ENCODE peak calls at places on chromosomes 3 and 15, in four cellular contexts. S is CD8-positive, alpha-beta T cell; X is keratinocyte; H is heart left ventricle. J is an unnamed sample.

GRCh38 chr15:77023576-77024272 is 28.8 kb downstream of the PSTPIP1 start:
- DNase-seq in X (no peak), H (peak), S (no peak), J (no peak)

GRCh38 chr3:51974963-51975856 is at the start of gene ABHD14A:
- DNase-seq in H (peak), X (peak), S (peak), J (no peak)

GRCh38 chr15:90334304-90334731 is 17.8 kb upstream of the ZNF774 start:
- DNase-seq in S (no peak), X (no peak), H (no peak), J (no peak)

GRCh38 chr3:87798567-87798947 is 260.2 kb downstream of the CGGBP1 start:
- DNase-seq in X (no peak), H (no peak), S (no peak), J (no peak)

GRCh38 chr3:23706116-23706515 is 99.6 kb upstream of the UBE2E1 start:
- DNase-seq in X (no peak), S (no peak), H (no peak), J (no peak)

GRCh38 chr3:150519026-150519425 is 27.3 kb downstream of the SERP1 start:
- DNase-seq in H (no peak), X (no peak), S (no peak), J (no peak)

GRCh38 chr15:99307735-99308134 is 56.5 kb downstream of the LRRC28 start:
- DNase-seq in H (no peak), S (no peak), X (no peak), J (no peak)

GRCh38 chr3:139448104-139448503 is 28.2 kb downstream of the RBP2 start:
- DNase-seq in H (no peak), X (no peak), S (no peak), J (no peak)

GRCh38 chr3:166388321-166388720 is 551.1 kb upstream of the BCHE start:
- DNase-seq in H (no peak), X (no peak), S (no peak), J (no peak)

GRCh38 chr15:32774022-32774421 is 56.2 kb downstream of the GREM1 start:
- DNase-seq in H (no peak), X (no peak), S (no peak), J (no peak)

GRCh38 chr15:49986326-49986725 is 132.7 kb downstream of the ATP8B4 start:
- DNase-seq in S (no peak), H (no peak), X (no peak), J (no peak)

GRCh38 chr3:48560648-48561018 is 2.9 kb downstream of the UCN2 start:
- DNase-seq in H (no peak), X (no peak), S (no peak), J (no peak)

GRCh38 chr3:37054370-37054769 is 61.1 kb downstream of the MLH1 start:
- DNase-seq in S (no peak), H (no peak), X (no peak), J (no peak)

GRCh38 chr15:82100116-82100795 is 54.4 kb upstream of the MEX3B start:
- DNase-seq in H (no peak), X (no peak), S (no peak), J (no peak)

GRCh38 chr15:57263520-57263919 is 112.8 kb upstream of the CGNL1 start:
- DNase-seq in X (no peak), H (no peak), S (no peak), J (no peak)

GRCh38 chr15:31317033-31317979 is 9.3 kb upstream of the KLF13 start:
- DNase-seq in X (no peak), S (no peak), H (no peak), J (no peak)

GRCh38 chr3:78951546-78951945 is 816.3 kb downstream of the ROBO1 start:
- DNase-seq in H (no peak), X (no peak), S (no peak), J (no peak)
- H3K4me3 ChIP-seq in H (no peak), X (no peak), S (no peak), J (no peak)

DNA sequence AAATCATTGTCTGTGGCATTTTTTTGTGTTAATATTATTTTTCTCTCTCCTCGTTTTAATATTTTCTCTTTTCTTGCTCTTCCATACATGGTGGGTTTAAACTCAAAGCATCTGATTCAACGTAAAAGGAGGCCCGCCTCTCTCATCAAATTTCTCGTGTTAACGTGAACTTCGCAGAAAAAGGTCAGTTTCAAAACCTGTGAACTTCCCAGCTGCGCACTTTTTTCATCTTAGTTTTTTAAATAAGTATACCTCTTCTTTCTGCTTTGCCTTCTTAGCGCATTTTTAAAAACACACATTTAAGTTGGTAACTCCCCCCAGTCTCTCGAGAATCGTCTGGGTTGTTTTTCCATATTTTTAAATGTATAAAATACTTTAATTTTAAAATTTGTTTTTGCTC is 9.1 kb downstream of the SHOX2 start:
- DNase-seq in S (no peak), X (no peak), H (no peak), J (no peak)
- H3K4me3 ChIP-seq in S (no peak), X (no peak), H (no peak), J (no peak)

GRCh38 chr15:63379492-63380150 is 2.0 kb downstream of the CA12 start:
- DNase-seq in X (no peak), H (no peak), S (no peak), J (no peak)

GRCh38 chr15:63381301-63382192 is at the start of gene CA12:
- DNase-seq in X (no peak), S (no peak), H (no peak), J (no peak)

GRCh38 chr15:63380828-63381282 is 791 bp downstream of the CA12 start:
- DNase-seq in X (no peak), H (no peak), S (no peak), J (no peak)

GRCh38 chr15:63378946-63379345 is 2.7 kb downstream of the CA12 start:
- DNase-seq in X (no peak), S (no peak), H (no peak), J (no peak)

GRCh38 chr15:63380151-63380827 is 1.4 kb downstream of the CA12 start:
- DNase-seq in H (no peak), X (no peak), S (no peak), J (no peak)
- H3K4me3 ChIP-seq in H (no peak), X (peak), S (no peak), J (no peak)

GRCh38 chr3:15065550-15066007 is 464 bp upstream of the MRPS25 start:
- DNase-seq in X (no peak), S (no peak), H (no peak), J (no peak)

GRCh38 chr3:15063656-15064286 is 1.3 kb downstream of the MRPS25 start:
- DNase-seq in H (no peak), X (no peak), S (no peak), J (no peak)

GRCh38 chr3:15064299-15064834 is 748 bp downstream of the MRPS25 start:
- DNase-seq in S (no peak), X (no peak), H (no peak), J (no peak)

GRCh38 chr3:15064835-15065549 is at the start of gene MRPS25:
- DNase-seq in H (peak), S (peak), X (peak), J (peak)

GRCh38 chr3:15063238-15063637 is 1.9 kb downstream of the MRPS25 start:
- DNase-seq in S (no peak), H (no peak), X (no peak), J (no peak)
- H3K4me3 ChIP-seq in S (no peak), H (no peak), X (no peak), J (peak)